ENCODE peak calls at places on chromosomes 13 and 19, in ten cellular contexts. M is progenitor cell of endocrine pancreas; V is stimulated activated CD8-positive, alpha-beta memory T cell treated with anti-CD3 and anti-CD28 coated beads, Interleukin-12 subunit alpha, Interleukin-12 subunit beta, amount 100 ng/mL, for 1 hour; H is RCC 7860; Z is stimulated activated naive CD4-positive, alpha-beta T cell; P is retina; J is psoas muscle; K is AG10803; U is fibroblast of the conjunctiva; W is activated naive CD8-positive, alpha-beta T cell treated with anti-CD3 and anti-CD28 coated beads for 36 hours. X is an unnamed sample.

GRCh38 chr13:104487006-104487405 is 1420.8 kb upstream of the SLC10A2 start:
- DNase-seq in M (no peak), V (no peak), H (no peak), Z (no peak), P (no peak), J (no peak), K (no peak), U (no peak), W (no peak), X (no peak)

GRCh38 chr19:15536350-15536749 is 28.0 kb downstream of the CYP4F22 start:
- DNase-seq in M (no peak), V (no peak), H (no peak), Z (no peak), P (no peak), J (no peak), K (no peak), U (no peak), W (no peak), X (no peak)

GRCh38 chr13:54402495-54402894 is 1373.9 kb downstream of the OLFM4 start:
- DNase-seq in M (no peak), V (no peak), H (no peak), Z (no peak), P (no peak), J (no peak), K (no peak), U (no peak), W (no peak), X (no peak)

GRCh38 chr13:113437408-113438010 is 15.8 kb downstream of the ADPRHL1 start:
- DNase-seq in M (no peak), V (no peak), H (no peak), Z (no peak), P (no peak), J (peak), K (no peak), U (no peak), W (no peak), X (no peak)

GRCh38 chr13:107678075-107678689 is 537.2 kb downstream of the LIG4 start:
- DNase-seq in M (no peak), V (no peak), H (no peak), Z (no peak), P (no peak), J (no peak), K (peak), U (no peak), W (no peak), X (no peak)

GRCh38 chr13:26707122-26708006 is 53.2 kb downstream of the GPR12 start:
- DNase-seq in M (no peak), V (no peak), H (peak), Z (peak), P (peak), J (no peak), K (peak), U (peak), W (peak), X (no peak)

GRCh38 chr13:109699628-109700071 is 86.7 kb downstream of the IRS2 start:
- DNase-seq in M (no peak), V (no peak), H (no peak), Z (no peak), P (no peak), J (no peak), K (no peak), U (no peak), W (no peak), X (no peak)

GRCh38 chr13:112133489-112134149 is 66.7 kb downstream of the SOX1 start:
- DNase-seq in M (no peak), V (no peak), H (no peak), Z (no peak), P (no peak), J (no peak), K (no peak), U (no peak), W (no peak), X (no peak)

GRCh38 chr19:16285769-16286564 is 38.7 kb upstream of the KLF2 start:
- DNase-seq in M (no peak), V (no peak), H (no peak), Z (peak), P (peak), J (peak), K (no peak), U (no peak), W (no peak), X (peak)

GRCh38 chr13:100789968-100790367 is 115.4 kb upstream of the TMTC4 start:
- DNase-seq in M (no peak), V (no peak), H (no peak), Z (no peak), P (no peak), J (no peak), K (no peak), U (no peak), W (no peak), X (no peak)

GRCh38 chr19:49506575-49507105 is 5.8 kb upstream of the FCGRT start:
- DNase-seq in M (no peak), V (peak), H (peak), Z (peak), P (peak), J (peak), K (no peak), U (no peak), W (peak), X (no peak)

GRCh38 chr13:97360610-97361009 is 73.4 kb upstream of the RAP2A start:
- DNase-seq in M (no peak), V (no peak), H (no peak), Z (no peak), P (no peak), J (no peak), K (no peak), U (no peak), W (no peak), X (no peak)

GRCh38 chr19:55118401-55118991 is 1.1 kb upstream of the PPP1R12C start:
- DNase-seq in M (peak), V (no peak), H (no peak), Z (no peak), P (peak), J (peak), K (peak), U (no peak), W (no peak), X (no peak)

GRCh38 chr13:113432509-113433270 is 20.6 kb downstream of the ADPRHL1 start:
- DNase-seq in M (no peak), V (no peak), H (no peak), Z (no peak), P (no peak), J (no peak), K (no peak), U (no peak), W (no peak), X (no peak)

GRCh38 chr19:39142655-39143054 is 17.1 kb downstream of the PAK4 start:
- DNase-seq in M (no peak), V (no peak), H (no peak), Z (no peak), P (no peak), J (no peak), K (no peak), U (no peak), W (no peak), X (no peak)

GRCh38 chr19:43784981-43785808 is 4.4 kb upstream of the KCNN4 start:
- DNase-seq in M (peak), V (no peak), H (peak), Z (peak), P (peak), J (no peak), K (peak), U (peak), W (peak), X (no peak)

GRCh38 chr13:46858776-46859175 is 38.1 kb downstream of the HTR2A start:
- DNase-seq in M (no peak), V (no peak), H (no peak), Z (no peak), P (no peak), J (no peak), K (peak), U (no peak), W (no peak), X (no peak)

GRCh38 chr13:100547805-100548204 is 40.8 kb downstream of the GGACT start:
- DNase-seq in M (no peak), V (no peak), H (no peak), Z (no peak), P (peak), J (no peak), K (peak), U (no peak), W (no peak), X (peak)

GRCh38 chr13:101092985-101093384 is 323.3 kb downstream of the NALCN start:
- DNase-seq in M (no peak), V (no peak), H (no peak), Z (no peak), P (no peak), J (no peak), K (no peak), U (no peak), W (no peak), X (no peak)

GRCh38 chr19:45798995-45799517 is 6.4 kb upstream of the DMWD start:
- DNase-seq in M (peak), V (peak), H (peak), Z (peak), P (peak), J (peak), K (peak), U (peak), W (peak), X (no peak)

GRCh38 chr19:40604647-40605200 is 3.6 kb downstream of the LTBP4 start:
- DNase-seq in M (no peak), V (no peak), H (no peak), Z (peak), P (no peak), J (no peak), K (no peak), U (no peak), W (no peak), X (no peak)

GRCh38 chr13:27395007-27395510 is 29.4 kb upstream of the GTF3A start:
- DNase-seq in M (no peak), V (no peak), H (no peak), Z (no peak), P (no peak), J (no peak), K (no peak), U (no peak), W (no peak), X (no peak)

GRCh38 chr19:3062165-3063105 is at the start of gene TLE5:
- DNase-seq in M (no peak), V (peak), H (peak), Z (peak), P (no peak), J (peak), K (peak), U (no peak), W (peak), X (peak)

GRCh38 chr13:43196171-43196611 is 172.8 kb downstream of the DNAJC15 start:
- DNase-seq in M (no peak), V (no peak), H (no peak), Z (no peak), P (no peak), J (peak), K (peak), U (no peak), W (no peak), X (no peak)

GRCh38 chr13:89695343-89696257 is 1651.9 kb upstream of the MIR17HG start:
- DNase-seq in M (peak), V (no peak), H (peak), Z (no peak), P (peak), J (no peak), K (peak), U (peak), W (peak), X (no peak)

GRCh38 chr19:19304186-19304975 is 15.9 kb downstream of the SUGP1 start:
- DNase-seq in M (no peak), V (no peak), H (no peak), Z (no peak), P (no peak), J (no peak), K (no peak), U (no peak), W (no peak), X (no peak)

GRCh38 chr19:4755459-4755858 is 31.8 kb upstream of the DPP9 start:
- DNase-seq in M (no peak), V (no peak), H (no peak), Z (no peak), P (no peak), J (no peak), K (no peak), U (no peak), W (no peak), X (no peak)